ENCODE peak calls at places on chromosomes 6 and 20, in six cellular contexts. L is effector memory CD8-positive, alpha-beta T cell; I is amygdala; F is neural progenitor cell; T is CD4-positive, CD25-positive, alpha-beta regulatory T cell; E is non-pigmented ciliary epithelial cell. Y is an unnamed sample.

GRCh38 chr6:14058735-14059134 is 58.8 kb upstream of the CD83 start:
- DNase-seq in L (no peak), I (no peak), F (no peak), T (no peak), E (no peak), Y (no peak)

GRCh38 chr6:35688605-35689322 is at the start of gene FKBP5:
- DNase-seq in L (peak), I (peak), F (peak), T (peak), E (no peak), Y (peak)

GRCh38 chr6:104019075-104019474 is 840.6 kb downstream of the HACE1 start:
- DNase-seq in L (no peak), I (no peak), F (no peak), T (no peak), E (no peak), Y (peak)

GRCh38 chr6:158666637-158667359 is 16.9 kb downstream of the SYTL3 start:
- DNase-seq in L (no peak), I (no peak), F (no peak), T (no peak), E (no peak), Y (no peak)

GRCh38 chr6:166554316-166554715 is 32.2 kb downstream of the RAMACL start:
- DNase-seq in L (no peak), I (no peak), F (peak), T (no peak), E (no peak), Y (no peak)

GRCh38 chr20:4603724-4604123 is 118.0 kb upstream of the PRND start:
- DNase-seq in L (no peak), I (no peak), F (no peak), T (no peak), E (no peak), Y (no peak)

GRCh38 chr6:3421763-3422456 is 34.9 kb downstream of the SLC22A23 start:
- DNase-seq in L (no peak), I (no peak), F (no peak), T (no peak), E (peak), Y (no peak)

GRCh38 chr6:167341665-167342655 is 17.1 kb downstream of the TTLL2 start:
- DNase-seq in L (no peak), I (no peak), F (no peak), T (no peak), E (no peak), Y (no peak)

GRCh38 chr6:63636516-63636968 is 940 bp downstream of the PHF3 start:
- DNase-seq in L (peak), I (peak), F (peak), T (peak), E (no peak), Y (peak)

GRCh38 chr6:133130863-133131262 is 110.3 kb upstream of the EYA4 start:
- DNase-seq in L (no peak), I (no peak), F (no peak), T (no peak), E (no peak), Y (peak)